ENCODE peak calls at places on chromosome 19, in ten cellular contexts. One of them, this sample, is unnamed. For H3K4me1, the result is how much of the 10 kb centered on the place peaks cover.

GRCh38 chr19:1001538-1002166 is 1.4 kb downstream of the GRIN3B start:
- DNase-seq in breast epithelium: no peak
- DNase-seq in testis: peak
- DNase-seq in ovary: no peak
- DNase-seq in adrenal gland: no peak
- DNase-seq in K562: peak
- DNase-seq in stomach: peak
- DNase-seq in uterus: peak
- DNase-seq in heart left ventricle: peak
- DNase-seq in suprapubic skin: peak
- DNase-seq in this sample: no peak

GRCh38 chr19:12733907-12734214 is 623 bp downstream of the TRIR start:
- DNase-seq in heart left ventricle: no peak
- DNase-seq in K562: no peak
- DNase-seq in ovary: no peak
- DNase-seq in adrenal gland: no peak
- DNase-seq in testis: no peak
- DNase-seq in stomach: no peak
- DNase-seq in uterus: no peak
- DNase-seq in breast epithelium: no peak
- DNase-seq in suprapubic skin: no peak
- DNase-seq in this sample: no peak

GRCh38 chr19:46287585-46287984 is 9.3 kb upstream of the HIF3A start:
- DNase-seq in suprapubic skin: no peak
- DNase-seq in stomach: no peak
- DNase-seq in heart left ventricle: no peak
- DNase-seq in ovary: no peak
- DNase-seq in testis: no peak
- DNase-seq in breast epithelium: no peak
- DNase-seq in adrenal gland: no peak
- DNase-seq in uterus: no peak
- DNase-seq in K562: no peak
- DNase-seq in this sample: no peak

GRCh38 chr19:34230833-34231232 is 23.5 kb upstream of the GARRE1 start:
- DNase-seq in adrenal gland: no peak
- DNase-seq in ovary: no peak
- DNase-seq in stomach: no peak
- DNase-seq in suprapubic skin: no peak
- DNase-seq in K562: no peak
- DNase-seq in testis: no peak
- DNase-seq in breast epithelium: no peak
- DNase-seq in uterus: no peak
- DNase-seq in heart left ventricle: no peak
- DNase-seq in this sample: no peak

GRCh38 chr19:53649746-53650593 is 18.2 kb downstream of the DPRX start:
- DNase-seq in K562: no peak
- DNase-seq in heart left ventricle: no peak
- DNase-seq in uterus: no peak
- DNase-seq in ovary: no peak
- DNase-seq in testis: no peak
- DNase-seq in suprapubic skin: no peak
- DNase-seq in adrenal gland: no peak
- DNase-seq in stomach: no peak
- DNase-seq in breast epithelium: no peak
- DNase-seq in this sample: no peak

GRCh38 chr19:12365372-12366162 is at the start of gene ZNF442:
- DNase-seq in adrenal gland: peak
- DNase-seq in K562: peak
- DNase-seq in suprapubic skin: peak
- DNase-seq in heart left ventricle: peak
- DNase-seq in stomach: peak
- DNase-seq in testis: peak
- DNase-seq in ovary: peak
- DNase-seq in uterus: peak
- DNase-seq in breast epithelium: peak
- DNase-seq in this sample: peak

GRCh38 chr19:7793493-7793892 is 30.4 kb downstream of the CLEC4M start:
- DNase-seq in stomach: no peak
- DNase-seq in K562: no peak
- DNase-seq in uterus: no peak
- DNase-seq in breast epithelium: no peak
- DNase-seq in heart left ventricle: no peak
- DNase-seq in suprapubic skin: no peak
- DNase-seq in ovary: no peak
- DNase-seq in adrenal gland: no peak
- DNase-seq in testis: no peak
- DNase-seq in this sample: no peak

GRCh38 chr19:4597975-4598671 is 38.6 kb upstream of the SEMA6B start:
- DNase-seq in suprapubic skin: no peak
- DNase-seq in ovary: no peak
- DNase-seq in breast epithelium: no peak
- DNase-seq in adrenal gland: peak
- DNase-seq in heart left ventricle: no peak
- DNase-seq in uterus: no peak
- DNase-seq in K562: peak
- DNase-seq in stomach: peak
- DNase-seq in testis: peak
- DNase-seq in this sample: no peak

GRCh38 chr19:8491574-8491973 is 10.9 kb downstream of the PRAM1 start:
- DNase-seq in uterus: no peak
- DNase-seq in heart left ventricle: no peak
- DNase-seq in ovary: no peak
- DNase-seq in K562: no peak
- DNase-seq in breast epithelium: no peak
- DNase-seq in adrenal gland: no peak
- DNase-seq in stomach: no peak
- DNase-seq in testis: no peak
- DNase-seq in suprapubic skin: no peak
- DNase-seq in this sample: no peak

GRCh38 chr19:29988351-29988750 is 46.3 kb downstream of the URI1 start:
- DNase-seq in uterus: no peak
- DNase-seq in adrenal gland: no peak
- DNase-seq in heart left ventricle: no peak
- DNase-seq in suprapubic skin: no peak
- DNase-seq in K562: peak
- DNase-seq in stomach: no peak
- DNase-seq in breast epithelium: no peak
- DNase-seq in ovary: no peak
- DNase-seq in testis: no peak
- DNase-seq in this sample: no peak

GRCh38 chr19:12194827-12195500 is 32.1 kb downstream of the ZNF136 start:
- DNase-seq in heart left ventricle: peak
- DNase-seq in stomach: peak
- DNase-seq in breast epithelium: peak
- DNase-seq in testis: peak
- DNase-seq in suprapubic skin: peak
- DNase-seq in adrenal gland: peak
- DNase-seq in uterus: peak
- DNase-seq in ovary: peak
- DNase-seq in K562: no peak
- DNase-seq in this sample: peak

GRCh38 chr19:38792250-38793111 is 3.5 kb downstream of the LGALS7B start:
- DNase-seq in stomach: peak
- DNase-seq in heart left ventricle: peak
- DNase-seq in suprapubic skin: peak
- DNase-seq in K562: no peak
- DNase-seq in adrenal gland: no peak
- DNase-seq in uterus: no peak
- DNase-seq in testis: no peak
- DNase-seq in breast epithelium: no peak
- DNase-seq in ovary: no peak
- DNase-seq in this sample: no peak

GRCh38 chr19:58558066-58558622 is at the start of gene UBE2M:
- DNase-seq in testis: no peak
- DNase-seq in adrenal gland: peak
- DNase-seq in uterus: peak
- DNase-seq in heart left ventricle: no peak
- DNase-seq in breast epithelium: no peak
- DNase-seq in K562: peak
- DNase-seq in stomach: peak
- DNase-seq in suprapubic skin: peak
- DNase-seq in ovary: peak
- DNase-seq in this sample: no peak

GRCh38 chr19:1941146-1942077 is at the start of gene CSNK1G2:
- DNase-seq in ovary: peak
- DNase-seq in K562: peak
- DNase-seq in uterus: peak
- DNase-seq in testis: no peak
- DNase-seq in heart left ventricle: no peak
- DNase-seq in stomach: no peak
- DNase-seq in adrenal gland: peak
- DNase-seq in breast epithelium: no peak
- DNase-seq in suprapubic skin: peak
- DNase-seq in this sample: no peak

GRCh38 chr19:31350033-31350692 is 927 bp upstream of the TSHZ3 start:
- DNase-seq in stomach: no peak
- DNase-seq in breast epithelium: no peak
- DNase-seq in suprapubic skin: no peak
- DNase-seq in ovary: peak
- DNase-seq in heart left ventricle: peak
- DNase-seq in testis: no peak
- DNase-seq in K562: no peak
- DNase-seq in uterus: peak
- DNase-seq in adrenal gland: peak
- DNase-seq in this sample: no peak

GRCh38 chr19:8256276-8257051 is 47.3 kb downstream of the CERS4 start:
- DNase-seq in adrenal gland: no peak
- DNase-seq in breast epithelium: no peak
- DNase-seq in ovary: no peak
- DNase-seq in uterus: no peak
- DNase-seq in stomach: no peak
- DNase-seq in heart left ventricle: no peak
- DNase-seq in suprapubic skin: no peak
- DNase-seq in testis: no peak
- DNase-seq in K562: no peak
- DNase-seq in this sample: no peak

GRCh38 chr19:51887522-51888498 is at the start of gene ZNF577:
- DNase-seq in ovary: peak
- DNase-seq in testis: peak
- DNase-seq in K562: no peak
- DNase-seq in adrenal gland: peak
- DNase-seq in uterus: peak
- DNase-seq in suprapubic skin: peak
- DNase-seq in breast epithelium: peak
- DNase-seq in stomach: peak
- DNase-seq in heart left ventricle: peak
- DNase-seq in this sample: peak

GRCh38 chr19:39725995-39726394 is 11.8 kb downstream of the CLC start:
- DNase-seq in ovary: no peak
- DNase-seq in stomach: no peak
- DNase-seq in K562: no peak
- DNase-seq in breast epithelium: no peak
- DNase-seq in adrenal gland: no peak
- DNase-seq in uterus: no peak
- DNase-seq in suprapubic skin: no peak
- DNase-seq in testis: no peak
- DNase-seq in heart left ventricle: no peak
- DNase-seq in this sample: no peak

GRCh38 chr19:6465663-6466062 is 1.6 kb downstream of the CRB3 start:
- DNase-seq in ovary: no peak
- DNase-seq in heart left ventricle: no peak
- DNase-seq in adrenal gland: no peak
- DNase-seq in K562: no peak
- DNase-seq in stomach: no peak
- DNase-seq in suprapubic skin: no peak
- DNase-seq in testis: no peak
- DNase-seq in uterus: no peak
- DNase-seq in breast epithelium: no peak
- DNase-seq in this sample: no peak
- TF ChIP-seq CTCF in ovary: no peak
- TF ChIP-seq CTCF in heart left ventricle: no peak
- TF ChIP-seq CTCF in adrenal gland: no peak
- TF ChIP-seq CTCF in K562: no peak
- TF ChIP-seq CTCF in stomach: no peak
- TF ChIP-seq CTCF in suprapubic skin: no peak
- TF ChIP-seq CTCF in testis: no peak
- TF ChIP-seq CTCF in uterus: no peak
- TF ChIP-seq CTCF in breast epithelium: no peak
- TF ChIP-seq CTCF in this sample: no peak

GRCh38 chr19:42129399-42130253 is 2.6 kb downstream of the POU2F2 start:
- DNase-seq in heart left ventricle: peak
- DNase-seq in ovary: no peak
- DNase-seq in suprapubic skin: no peak
- DNase-seq in stomach: peak
- DNase-seq in testis: peak
- DNase-seq in adrenal gland: peak
- DNase-seq in uterus: no peak
- DNase-seq in K562: no peak
- DNase-seq in breast epithelium: no peak
- DNase-seq in this sample: no peak
- TF ChIP-seq POLR2A in heart left ventricle: no peak
- TF ChIP-seq POLR2A in ovary: no peak
- TF ChIP-seq POLR2A in suprapubic skin: no peak
- TF ChIP-seq POLR2A in stomach: no peak
- TF ChIP-seq POLR2A in testis: no peak
- TF ChIP-seq POLR2A in adrenal gland: no peak
- TF ChIP-seq POLR2A in uterus: no peak
- TF ChIP-seq POLR2A in K562: no peak
- TF ChIP-seq POLR2A in breast epithelium: no peak
- TF ChIP-seq POLR2A in this sample: no peak

GRCh38 chr19:41533691-41534090 is 42.3 kb upstream of the CEACAM21 start:
- DNase-seq in testis: no peak
- DNase-seq in adrenal gland: no peak
- DNase-seq in suprapubic skin: no peak
- DNase-seq in uterus: no peak
- DNase-seq in K562: no peak
- DNase-seq in heart left ventricle: no peak
- DNase-seq in stomach: no peak
- DNase-seq in breast epithelium: no peak
- DNase-seq in ovary: no peak
- DNase-seq in this sample: peak
- H3K4me1 ChIP-seq in testis: under half
- H3K4me1 ChIP-seq in adrenal gland: under half
- H3K4me1 ChIP-seq in suprapubic skin: under half
- H3K4me1 ChIP-seq in uterus: under half
- H3K4me1 ChIP-seq in K562: under half
- H3K4me1 ChIP-seq in heart left ventricle: under half
- H3K4me1 ChIP-seq in stomach: under half
- H3K4me1 ChIP-seq in breast epithelium: under half
- H3K4me1 ChIP-seq in ovary: under half
- H3K4me1 ChIP-seq in this sample: under half

DNA sequence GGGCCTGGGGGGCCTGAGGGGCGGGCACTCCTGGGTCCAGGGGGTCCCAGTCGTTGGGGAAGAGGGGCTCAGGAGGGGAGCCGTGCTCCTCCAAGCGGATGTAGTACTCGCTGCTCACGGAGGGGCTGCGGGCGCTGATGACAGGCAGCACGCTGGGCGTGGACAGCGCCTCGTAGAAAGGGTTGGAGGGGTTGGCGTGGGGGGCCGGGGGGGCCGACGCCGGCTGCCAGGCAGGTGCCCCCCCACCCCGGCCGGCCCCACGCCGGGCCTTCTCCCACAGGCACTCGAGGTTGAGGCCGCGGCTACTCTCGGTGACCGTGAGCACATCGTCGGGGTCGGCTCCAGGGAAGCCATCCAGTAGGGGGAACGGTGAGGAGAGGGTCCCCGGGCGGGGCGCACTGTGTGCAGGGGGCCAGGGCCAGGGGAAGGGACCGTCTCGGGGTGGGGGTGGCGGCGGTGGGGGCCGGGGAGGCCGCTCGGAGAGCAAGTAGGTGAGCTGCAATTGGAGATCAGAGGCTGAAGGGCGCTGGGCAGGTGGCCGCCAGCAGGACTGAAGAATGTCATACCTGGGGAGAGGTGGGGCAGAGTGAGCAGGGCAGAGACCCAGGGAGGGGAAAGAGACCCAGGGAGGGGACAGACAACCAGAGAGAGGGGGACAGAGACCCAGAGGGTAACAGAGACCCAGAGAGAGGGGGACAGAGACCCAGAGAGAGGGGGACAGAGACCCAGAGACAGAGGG is 12.1 kb downstream of the LMTK3 start:
- DNase-seq in breast epithelium: no peak
- DNase-seq in testis: no peak
- DNase-seq in heart left ventricle: peak
- DNase-seq in adrenal gland: no peak
- DNase-seq in ovary: no peak
- DNase-seq in stomach: no peak
- DNase-seq in uterus: no peak
- DNase-seq in K562: no peak
- DNase-seq in suprapubic skin: no peak
- DNase-seq in this sample: no peak
- TF ChIP-seq CTCF in breast epithelium: no peak
- TF ChIP-seq CTCF in testis: no peak
- TF ChIP-seq CTCF in heart left ventricle: no peak
- TF ChIP-seq CTCF in adrenal gland: no peak
- TF ChIP-seq CTCF in ovary: no peak
- TF ChIP-seq CTCF in stomach: no peak
- TF ChIP-seq CTCF in uterus: no peak
- TF ChIP-seq CTCF in K562: no peak
- TF ChIP-seq CTCF in suprapubic skin: no peak
- TF ChIP-seq CTCF in this sample: no peak